ENCODE peak calls at places on chromosomes 1 and 21, in four cellular contexts. I is right lobe of liver, F is B cell, S is AG09319. Y is an unnamed sample.

GRCh38 chr1:27759236-27759635 is 13.8 kb upstream of the STX12 start:
- DNase-seq in I (no peak), F (no peak), S (no peak), Y (no peak)

GRCh38 chr1:209590405-209590804 is 6.9 kb downstream of the CAMK1G start:
- DNase-seq in I (no peak), F (no peak), S (no peak), Y (no peak)

GRCh38 chr1:45979778-45980176 is 152.7 kb downstream of the PIK3R3 start:
- DNase-seq in I (no peak), F (no peak), S (no peak), Y (no peak)

GRCh38 chr1:206128192-206128591 is 11.0 kb upstream of the AVPR1B start:
- DNase-seq in I (no peak), F (no peak), S (no peak), Y (no peak)

GRCh38 chr1:3772027-3772714 is 378 bp upstream of the SMIM1 start:
- DNase-seq in I (peak), F (peak), S (peak), Y (peak)

GRCh38 chr1:181390350-181391080 is 92.8 kb upstream of the CACNA1E start:
- DNase-seq in I (no peak), F (no peak), S (no peak), Y (no peak)

GRCh38 chr1:204128464-204128963 is 23.3 kb downstream of the ETNK2 start:
- DNase-seq in I (no peak), F (no peak), S (no peak), Y (no peak)

GRCh38 chr1:19268445-19268844 is 16.8 kb downstream of the MRTO4 start:
- DNase-seq in I (no peak), F (no peak), S (no peak), Y (no peak)

GRCh38 chr1:81834921-81835698 is 34.4 kb downstream of the ADGRL2 start:
- DNase-seq in I (no peak), F (no peak), S (no peak), Y (no peak)

GRCh38 chr21:34088752-34089151 is 15.4 kb downstream of the MRPS6 start:
- DNase-seq in I (no peak), F (no peak), S (no peak), Y (no peak)

GRCh38 chr21:39576518-39577128 is 36.1 kb upstream of the B3GALT5 start:
- DNase-seq in I (no peak), F (no peak), S (no peak), Y (no peak)

GRCh38 chr1:11569954-11570353 is 84.3 kb downstream of the FBXO2 start:
- DNase-seq in I (no peak), F (no peak), S (no peak), Y (no peak)

GRCh38 chr1:206909883-206910318 is 11.8 kb downstream of the FCMR start:
- DNase-seq in I (peak), F (no peak), S (no peak), Y (no peak)

GRCh38 chr1:3063379-3064295 is 5.4 kb upstream of the PRDM16 start:
- DNase-seq in I (no peak), F (no peak), S (no peak), Y (peak)

GRCh38 chr1:2300851-2301606 is 72.9 kb downstream of the SKI start:
- DNase-seq in I (peak), F (peak), S (no peak), Y (peak)

GRCh38 chr1:36966242-36966641 is 68.1 kb downstream of the GRIK3 start:
- DNase-seq in I (no peak), F (no peak), S (no peak), Y (no peak)

GRCh38 chr1:83024251-83024767 is 974.6 kb downstream of the TTLL7 start:
- DNase-seq in I (no peak), F (no peak), S (no peak), Y (no peak)

GRCh38 chr1:177351361-177352108 is 180.8 kb downstream of the BRINP2 start:
- DNase-seq in I (no peak), F (no peak), S (no peak), Y (peak)

GRCh38 chr1:47938556-47938955 is 58.6 kb downstream of the TRABD2B start:
- DNase-seq in I (no peak), F (no peak), S (no peak), Y (no peak)

GRCh38 chr1:36081926-36082485 is 1.9 kb upstream of the TEKT2 start:
- DNase-seq in I (no peak), F (no peak), S (no peak), Y (no peak)

GRCh38 chr1:2951856-2952255 is 69.4 kb upstream of the ACTRT2 start:
- DNase-seq in I (peak), F (no peak), S (no peak), Y (peak)

GRCh38 chr1:19402031-19402430 is 83.3 kb downstream of the CAPZB start:
- DNase-seq in I (no peak), F (no peak), S (no peak), Y (no peak)

GRCh38 chr1:54323324-54323739 is 82.9 kb downstream of the SSBP3 start:
- DNase-seq in I (peak), F (no peak), S (no peak), Y (no peak)
- TF ChIP-seq CTCF in I (no peak), F (no peak), S (no peak), Y (no peak)

GRCh38 chr1:192543445-192543844 is 32.1 kb upstream of the RGS1 start:
- DNase-seq in I (no peak), F (no peak), S (no peak), Y (no peak)

GRCh38 chr1:192550922-192551534 is 24.5 kb upstream of the RGS1 start:
- DNase-seq in I (no peak), F (no peak), S (peak), Y (no peak)

GRCh38 chr1:192544983-192545393 is 30.6 kb upstream of the RGS1 start:
- DNase-seq in I (no peak), F (no peak), S (no peak), Y (no peak)

GRCh38 chr1:192546596-192547199 is 28.9 kb upstream of the RGS1 start:
- DNase-seq in I (no peak), F (no peak), S (no peak), Y (no peak)

GRCh38 chr1:192545781-192546521 is 29.6 kb upstream of the RGS1 start:
- DNase-seq in I (no peak), F (no peak), S (no peak), Y (no peak)
- TF ChIP-seq CTCF in I (peak), F (peak), S (no peak), Y (peak)

GRCh38 chr1:8571200-8571984 is 246.0 kb downstream of the RERE start:
- DNase-seq in I (peak), F (no peak), S (no peak), Y (no peak)
- TF ChIP-seq CTCF in I (peak), F (peak), S (peak), Y (peak)

GRCh38 chr1:98306517-98307089 is 354.9 kb upstream of the SNX7 start:
- DNase-seq in I (no peak), F (no peak), S (no peak), Y (no peak)
- TF ChIP-seq CTCF in I (no peak), F (no peak), S (no peak), Y (no peak)

DNA sequence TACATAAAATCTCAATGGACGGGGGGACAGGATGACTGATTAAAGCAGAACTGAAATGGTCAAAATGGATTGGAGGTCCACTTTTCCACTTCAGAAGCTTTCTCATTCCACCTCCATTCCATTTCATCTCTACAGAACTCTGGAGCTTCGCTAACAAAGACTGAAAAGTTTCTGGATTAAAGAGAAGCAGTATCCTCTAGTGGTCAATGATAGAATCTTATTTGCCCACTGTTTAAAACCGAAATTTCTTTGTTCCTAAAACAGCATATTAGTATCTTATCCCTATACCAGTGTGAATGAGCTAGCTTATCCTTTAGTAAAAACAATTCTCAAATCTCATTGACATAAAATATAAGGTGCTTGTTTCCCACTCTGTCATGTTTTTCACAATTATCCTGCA is 890.6 kb downstream of the KCNT2 start:
- DNase-seq in I (no peak), F (no peak), S (no peak), Y (no peak)
- TF ChIP-seq CTCF in I (peak), F (no peak), S (peak), Y (peak)

DNA sequence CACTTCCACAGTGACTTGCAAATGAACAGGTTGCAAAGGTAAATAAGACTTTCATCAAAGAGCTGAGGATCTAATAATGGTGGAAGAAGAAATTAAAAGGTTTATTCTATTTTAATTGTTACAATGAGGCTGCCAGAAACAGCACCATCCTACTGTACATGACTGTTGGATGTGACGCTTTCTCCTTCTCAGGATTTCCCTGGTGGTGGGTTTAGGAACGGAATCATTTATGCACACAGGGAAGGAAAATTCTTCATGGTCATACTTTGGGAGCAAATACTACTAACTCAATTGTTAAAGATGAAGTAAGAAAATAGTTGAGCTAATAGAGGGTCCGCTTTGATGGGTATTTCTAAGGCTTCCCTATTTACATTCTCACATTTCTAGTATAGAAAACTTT is 22.2 kb upstream of the LYPLAL1 start:
- DNase-seq in I (no peak), F (no peak), S (no peak), Y (no peak)
- TF ChIP-seq CTCF in I (no peak), F (no peak), S (no peak), Y (no peak)

GRCh38 chr1:228308628-228309547 is 97.7 kb downstream of the TRIM11 start:
- DNase-seq in I (no peak), F (no peak), S (no peak), Y (no peak)
- TF ChIP-seq CTCF in I (no peak), F (no peak), S (no peak), Y (no peak)

GRCh38 chr1:225441314-225442119 is 13.7 kb upstream of the LBR start:
- DNase-seq in I (no peak), F (no peak), S (no peak), Y (no peak)

GRCh38 chr1:225435487-225435886 is 7.6 kb upstream of the LBR start:
- DNase-seq in I (no peak), F (no peak), S (no peak), Y (no peak)

GRCh38 chr1:225440380-225440957 is 12.6 kb upstream of the LBR start:
- DNase-seq in I (no peak), F (no peak), S (no peak), Y (no peak)

GRCh38 chr1:225435957-225436392 is 8.1 kb upstream of the LBR start:
- DNase-seq in I (no peak), F (peak), S (no peak), Y (no peak)

DNA sequence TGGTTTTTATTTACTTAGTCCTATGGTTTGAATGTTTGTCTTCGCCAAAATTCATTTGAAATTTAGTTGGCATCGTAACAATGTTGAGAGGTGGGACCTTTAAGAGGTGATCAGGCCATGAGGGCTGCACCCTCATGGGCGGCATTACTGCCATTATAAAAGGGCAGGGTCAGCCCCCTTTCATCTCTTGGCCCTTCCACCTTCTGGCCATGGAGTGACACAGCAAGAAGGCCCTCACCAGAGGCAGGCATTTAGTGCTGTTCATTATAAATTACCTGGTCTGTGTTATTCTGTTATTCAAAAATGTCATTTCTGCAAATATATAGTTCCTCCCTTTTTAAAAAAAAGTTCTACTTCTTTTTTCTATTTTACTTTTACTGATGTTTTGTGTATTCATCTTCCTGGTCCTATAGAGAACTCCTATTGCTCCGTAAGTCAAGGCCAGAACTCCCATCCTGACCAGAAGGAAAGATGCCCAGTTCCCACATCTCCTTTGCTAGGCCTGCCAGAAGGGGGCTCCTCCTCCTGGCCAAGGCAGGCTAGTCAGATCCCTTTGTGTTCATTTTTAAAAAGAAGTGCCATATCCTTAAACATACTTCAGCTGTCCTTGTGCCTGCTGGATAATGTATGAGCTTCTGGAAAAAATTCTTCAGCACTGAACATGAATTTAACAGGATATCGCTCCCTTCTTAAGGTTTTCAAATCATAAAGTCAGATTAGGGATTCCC is 10.0 kb upstream of the LBR start:
- DNase-seq in I (no peak), F (no peak), S (no peak), Y (no peak)
- TF ChIP-seq CTCF in I (peak), F (no peak), S (peak), Y (peak)

DNA sequence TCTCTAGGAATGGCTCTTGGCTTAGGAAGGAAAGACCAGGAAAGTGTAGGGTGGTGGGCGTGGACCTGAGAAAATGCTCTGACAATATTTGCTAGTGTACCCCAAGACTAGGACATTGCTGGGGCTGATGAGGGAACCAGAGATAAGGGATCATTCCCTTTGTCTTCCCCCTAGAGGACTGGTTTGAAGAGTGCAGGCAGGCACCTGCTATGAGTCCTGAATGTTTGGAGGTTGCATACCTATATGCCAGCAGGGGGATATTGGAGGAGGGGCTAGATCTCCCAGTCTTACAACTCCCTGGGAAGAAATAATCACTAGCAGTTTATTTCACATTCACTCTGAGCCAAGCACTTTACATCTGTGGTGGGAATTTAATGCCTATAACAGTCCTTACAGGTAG is 6.0 kb upstream of the BCL10 start:
- DNase-seq in I (no peak), F (no peak), S (no peak), Y (no peak)
- TF ChIP-seq CTCF in I (no peak), F (no peak), S (no peak), Y (no peak)